ENCODE peak calls at places on chromosomes 12 and 14, in six cellular contexts. One of them, this sample, is unnamed.

GRCh38 chr14:33402604-33403003 is 463.9 kb downstream of the NPAS3 start:
- ATAC-seq in Right ventricle myocardium inferior: peak
- ATAC-seq in upper lobe of right lung: peak
- ATAC-seq in pancreas: no peak
- ATAC-seq in heart left ventricle: peak
- ATAC-seq in activated CD4-positive, alpha-beta T cell treated with anti-CD3 and anti-CD28 coated beads for 36 hours: no peak
- ATAC-seq in this sample: no peak

GRCh38 chr14:58944226-58944769 is 244.2 kb upstream of the DAAM1 start:
- ATAC-seq in pancreas: peak
- ATAC-seq in heart left ventricle: no peak
- ATAC-seq in upper lobe of right lung: peak
- ATAC-seq in Right ventricle myocardium inferior: no peak
- ATAC-seq in activated CD4-positive, alpha-beta T cell treated with anti-CD3 and anti-CD28 coated beads for 36 hours: no peak
- ATAC-seq in this sample: no peak

GRCh38 chr12:107236824-107237467 is 143.6 kb upstream of the CRY1 start:
- ATAC-seq in heart left ventricle: no peak
- ATAC-seq in upper lobe of right lung: no peak
- ATAC-seq in activated CD4-positive, alpha-beta T cell treated with anti-CD3 and anti-CD28 coated beads for 36 hours: peak
- ATAC-seq in pancreas: no peak
- ATAC-seq in Right ventricle myocardium inferior: no peak
- ATAC-seq in this sample: no peak

GRCh38 chr12:38771871-38772270 is 133.5 kb downstream of the CPNE8 start:
- ATAC-seq in heart left ventricle: no peak
- ATAC-seq in upper lobe of right lung: peak
- ATAC-seq in activated CD4-positive, alpha-beta T cell treated with anti-CD3 and anti-CD28 coated beads for 36 hours: peak
- ATAC-seq in pancreas: no peak
- ATAC-seq in Right ventricle myocardium inferior: no peak
- ATAC-seq in this sample: no peak

GRCh38 chr14:73170686-73171085 is 34.4 kb downstream of the PSEN1 start:
- ATAC-seq in pancreas: no peak
- ATAC-seq in upper lobe of right lung: no peak
- ATAC-seq in Right ventricle myocardium inferior: no peak
- ATAC-seq in activated CD4-positive, alpha-beta T cell treated with anti-CD3 and anti-CD28 coated beads for 36 hours: no peak
- ATAC-seq in heart left ventricle: no peak
- ATAC-seq in this sample: no peak

GRCh38 chr12:89073027-89073398 is 279.3 kb downstream of the DUSP6 start:
- ATAC-seq in heart left ventricle: no peak
- ATAC-seq in pancreas: peak
- ATAC-seq in upper lobe of right lung: no peak
- ATAC-seq in Right ventricle myocardium inferior: no peak
- ATAC-seq in activated CD4-positive, alpha-beta T cell treated with anti-CD3 and anti-CD28 coated beads for 36 hours: peak
- ATAC-seq in this sample: no peak

GRCh38 chr14:28300356-28300755 is 466.2 kb upstream of the FOXG1 start:
- ATAC-seq in pancreas: no peak
- ATAC-seq in Right ventricle myocardium inferior: no peak
- ATAC-seq in heart left ventricle: no peak
- ATAC-seq in upper lobe of right lung: no peak
- ATAC-seq in activated CD4-positive, alpha-beta T cell treated with anti-CD3 and anti-CD28 coated beads for 36 hours: no peak
- ATAC-seq in this sample: no peak

GRCh38 chr12:591167-591570 is 72.1 kb downstream of the NINJ2 start:
- ATAC-seq in Right ventricle myocardium inferior: peak
- ATAC-seq in activated CD4-positive, alpha-beta T cell treated with anti-CD3 and anti-CD28 coated beads for 36 hours: peak
- ATAC-seq in upper lobe of right lung: peak
- ATAC-seq in pancreas: peak
- ATAC-seq in heart left ventricle: peak
- ATAC-seq in this sample: peak

GRCh38 chr14:91202234-91202974 is 42.1 kb downstream of the GPR68 start:
- ATAC-seq in pancreas: no peak
- ATAC-seq in upper lobe of right lung: peak
- ATAC-seq in activated CD4-positive, alpha-beta T cell treated with anti-CD3 and anti-CD28 coated beads for 36 hours: peak
- ATAC-seq in Right ventricle myocardium inferior: peak
- ATAC-seq in heart left ventricle: peak
- ATAC-seq in this sample: no peak

GRCh38 chr12:48767521-48767920 is 21.4 kb downstream of the ADCY6 start:
- ATAC-seq in activated CD4-positive, alpha-beta T cell treated with anti-CD3 and anti-CD28 coated beads for 36 hours: no peak
- ATAC-seq in heart left ventricle: no peak
- ATAC-seq in Right ventricle myocardium inferior: peak
- ATAC-seq in upper lobe of right lung: no peak
- ATAC-seq in pancreas: no peak
- ATAC-seq in this sample: no peak

GRCh38 chr12:89907659-89908058 is 199.0 kb upstream of the ATP2B1 start:
- ATAC-seq in upper lobe of right lung: no peak
- ATAC-seq in pancreas: no peak
- ATAC-seq in heart left ventricle: no peak
- ATAC-seq in Right ventricle myocardium inferior: no peak
- ATAC-seq in activated CD4-positive, alpha-beta T cell treated with anti-CD3 and anti-CD28 coated beads for 36 hours: no peak
- ATAC-seq in this sample: no peak

GRCh38 chr12:47356129-47356622 is 276.4 kb upstream of the AMIGO2 start:
- ATAC-seq in pancreas: peak
- ATAC-seq in heart left ventricle: peak
- ATAC-seq in upper lobe of right lung: peak
- ATAC-seq in activated CD4-positive, alpha-beta T cell treated with anti-CD3 and anti-CD28 coated beads for 36 hours: peak
- ATAC-seq in Right ventricle myocardium inferior: peak
- ATAC-seq in this sample: peak

GRCh38 chr14:74973003-74973614 is 17.7 kb upstream of the PGF start:
- ATAC-seq in activated CD4-positive, alpha-beta T cell treated with anti-CD3 and anti-CD28 coated beads for 36 hours: peak
- ATAC-seq in pancreas: peak
- ATAC-seq in upper lobe of right lung: peak
- ATAC-seq in heart left ventricle: peak
- ATAC-seq in Right ventricle myocardium inferior: peak
- ATAC-seq in this sample: peak

GRCh38 chr12:55946553-55946952 is 15.6 kb downstream of the DGKA start:
- ATAC-seq in pancreas: no peak
- ATAC-seq in Right ventricle myocardium inferior: no peak
- ATAC-seq in heart left ventricle: no peak
- ATAC-seq in activated CD4-positive, alpha-beta T cell treated with anti-CD3 and anti-CD28 coated beads for 36 hours: peak
- ATAC-seq in upper lobe of right lung: no peak
- ATAC-seq in this sample: no peak

GRCh38 chr12:19669793-19670192 is 230.5 kb downstream of the AEBP2 start:
- ATAC-seq in pancreas: no peak
- ATAC-seq in activated CD4-positive, alpha-beta T cell treated with anti-CD3 and anti-CD28 coated beads for 36 hours: no peak
- ATAC-seq in Right ventricle myocardium inferior: no peak
- ATAC-seq in upper lobe of right lung: no peak
- ATAC-seq in heart left ventricle: no peak
- ATAC-seq in this sample: no peak

GRCh38 chr12:124581792-124582424 is 14.5 kb upstream of the NCOR2 start:
- ATAC-seq in Right ventricle myocardium inferior: peak
- ATAC-seq in upper lobe of right lung: peak
- ATAC-seq in activated CD4-positive, alpha-beta T cell treated with anti-CD3 and anti-CD28 coated beads for 36 hours: no peak
- ATAC-seq in heart left ventricle: peak
- ATAC-seq in pancreas: peak
- ATAC-seq in this sample: no peak

GRCh38 chr12:79681008-79681590 is 9.7 kb downstream of the PAWR start:
- ATAC-seq in Right ventricle myocardium inferior: no peak
- ATAC-seq in upper lobe of right lung: peak
- ATAC-seq in pancreas: peak
- ATAC-seq in heart left ventricle: no peak
- ATAC-seq in activated CD4-positive, alpha-beta T cell treated with anti-CD3 and anti-CD28 coated beads for 36 hours: no peak
- ATAC-seq in this sample: no peak

GRCh38 chr12:14317362-14318146 is 47.9 kb upstream of the ATF7IP start:
- ATAC-seq in heart left ventricle: no peak
- ATAC-seq in activated CD4-positive, alpha-beta T cell treated with anti-CD3 and anti-CD28 coated beads for 36 hours: no peak
- ATAC-seq in Right ventricle myocardium inferior: no peak
- ATAC-seq in pancreas: no peak
- ATAC-seq in upper lobe of right lung: no peak
- ATAC-seq in this sample: no peak

GRCh38 chr12:12819752-12820311 is 6.7 kb downstream of the DDX47 start:
- ATAC-seq in activated CD4-positive, alpha-beta T cell treated with anti-CD3 and anti-CD28 coated beads for 36 hours: no peak
- ATAC-seq in upper lobe of right lung: peak
- ATAC-seq in Right ventricle myocardium inferior: no peak
- ATAC-seq in heart left ventricle: peak
- ATAC-seq in pancreas: peak
- ATAC-seq in this sample: no peak

GRCh38 chr14:65997350-65997749 is 488.8 kb upstream of the CCDC196 start:
- ATAC-seq in heart left ventricle: no peak
- ATAC-seq in upper lobe of right lung: no peak
- ATAC-seq in Right ventricle myocardium inferior: no peak
- ATAC-seq in activated CD4-positive, alpha-beta T cell treated with anti-CD3 and anti-CD28 coated beads for 36 hours: no peak
- ATAC-seq in pancreas: no peak
- ATAC-seq in this sample: no peak

GRCh38 chr12:14213542-14213941 is 151.9 kb upstream of the ATF7IP start:
- ATAC-seq in heart left ventricle: no peak
- ATAC-seq in Right ventricle myocardium inferior: no peak
- ATAC-seq in upper lobe of right lung: no peak
- ATAC-seq in activated CD4-positive, alpha-beta T cell treated with anti-CD3 and anti-CD28 coated beads for 36 hours: no peak
- ATAC-seq in pancreas: peak
- ATAC-seq in this sample: no peak

GRCh38 chr12:66272650-66273049 is 29.6 kb upstream of the HELB start:
- ATAC-seq in pancreas: no peak
- ATAC-seq in Right ventricle myocardium inferior: no peak
- ATAC-seq in activated CD4-positive, alpha-beta T cell treated with anti-CD3 and anti-CD28 coated beads for 36 hours: no peak
- ATAC-seq in upper lobe of right lung: no peak
- ATAC-seq in heart left ventricle: no peak
- ATAC-seq in this sample: no peak

GRCh38 chr12:5177731-5178130 is 134.1 kb downstream of the KCNA5 start:
- ATAC-seq in Right ventricle myocardium inferior: no peak
- ATAC-seq in heart left ventricle: no peak
- ATAC-seq in pancreas: no peak
- ATAC-seq in activated CD4-positive, alpha-beta T cell treated with anti-CD3 and anti-CD28 coated beads for 36 hours: no peak
- ATAC-seq in upper lobe of right lung: no peak
- ATAC-seq in this sample: no peak

GRCh38 chr14:93115920-93116675 is at the start of gene ITPK1:
- ATAC-seq in heart left ventricle: no peak
- ATAC-seq in pancreas: peak
- ATAC-seq in Right ventricle myocardium inferior: peak
- ATAC-seq in upper lobe of right lung: peak
- ATAC-seq in activated CD4-positive, alpha-beta T cell treated with anti-CD3 and anti-CD28 coated beads for 36 hours: peak
- ATAC-seq in this sample: peak

GRCh38 chr12:6180300-6181051 is 19.7 kb upstream of the CD9 start:
- ATAC-seq in heart left ventricle: peak
- ATAC-seq in upper lobe of right lung: peak
- ATAC-seq in pancreas: peak
- ATAC-seq in activated CD4-positive, alpha-beta T cell treated with anti-CD3 and anti-CD28 coated beads for 36 hours: no peak
- ATAC-seq in Right ventricle myocardium inferior: peak
- ATAC-seq in this sample: peak

GRCh38 chr12:117236456-117237001 is 46.3 kb upstream of the FBXO21 start:
- ATAC-seq in activated CD4-positive, alpha-beta T cell treated with anti-CD3 and anti-CD28 coated beads for 36 hours: peak
- ATAC-seq in heart left ventricle: peak
- ATAC-seq in pancreas: peak
- ATAC-seq in upper lobe of right lung: peak
- ATAC-seq in Right ventricle myocardium inferior: peak
- ATAC-seq in this sample: no peak

GRCh38 chr12:48716168-48716492 is 377 bp downstream of the CCNT1 start:
- ATAC-seq in heart left ventricle: no peak
- ATAC-seq in activated CD4-positive, alpha-beta T cell treated with anti-CD3 and anti-CD28 coated beads for 36 hours: peak
- ATAC-seq in pancreas: no peak
- ATAC-seq in upper lobe of right lung: peak
- ATAC-seq in Right ventricle myocardium inferior: peak
- ATAC-seq in this sample: no peak

GRCh38 chr12:130347588-130347987 is 9.9 kb downstream of the PIWIL1 start:
- ATAC-seq in heart left ventricle: no peak
- ATAC-seq in upper lobe of right lung: no peak
- ATAC-seq in pancreas: no peak
- ATAC-seq in activated CD4-positive, alpha-beta T cell treated with anti-CD3 and anti-CD28 coated beads for 36 hours: no peak
- ATAC-seq in Right ventricle myocardium inferior: no peak
- ATAC-seq in this sample: no peak

GRCh38 chr12:46910830-46911229 is 85.0 kb upstream of the SLC38A4 start:
- ATAC-seq in upper lobe of right lung: no peak
- ATAC-seq in activated CD4-positive, alpha-beta T cell treated with anti-CD3 and anti-CD28 coated beads for 36 hours: no peak
- ATAC-seq in pancreas: no peak
- ATAC-seq in heart left ventricle: no peak
- ATAC-seq in Right ventricle myocardium inferior: no peak
- ATAC-seq in this sample: no peak

GRCh38 chr14:25358330-25358729 is 308.4 kb upstream of the STXBP6 start:
- ATAC-seq in activated CD4-positive, alpha-beta T cell treated with anti-CD3 and anti-CD28 coated beads for 36 hours: no peak
- ATAC-seq in upper lobe of right lung: no peak
- ATAC-seq in Right ventricle myocardium inferior: no peak
- ATAC-seq in pancreas: no peak
- ATAC-seq in heart left ventricle: no peak
- ATAC-seq in this sample: no peak

GRCh38 chr12:10718279-10718821 is 4.8 kb downstream of the YBX3 start:
- ATAC-seq in activated CD4-positive, alpha-beta T cell treated with anti-CD3 and anti-CD28 coated beads for 36 hours: no peak
- ATAC-seq in heart left ventricle: no peak
- ATAC-seq in Right ventricle myocardium inferior: no peak
- ATAC-seq in pancreas: no peak
- ATAC-seq in upper lobe of right lung: no peak
- ATAC-seq in this sample: no peak

GRCh38 chr12:29427964-29428363 is 47.0 kb upstream of the ERGIC2 start:
- ATAC-seq in upper lobe of right lung: peak
- ATAC-seq in activated CD4-positive, alpha-beta T cell treated with anti-CD3 and anti-CD28 coated beads for 36 hours: peak
- ATAC-seq in heart left ventricle: peak
- ATAC-seq in Right ventricle myocardium inferior: peak
- ATAC-seq in pancreas: peak
- ATAC-seq in this sample: peak

GRCh38 chr12:99063182-99063581 is 418.1 kb downstream of the APAF1 start:
- ATAC-seq in pancreas: no peak
- ATAC-seq in upper lobe of right lung: no peak
- ATAC-seq in heart left ventricle: no peak
- ATAC-seq in Right ventricle myocardium inferior: no peak
- ATAC-seq in activated CD4-positive, alpha-beta T cell treated with anti-CD3 and anti-CD28 coated beads for 36 hours: no peak
- ATAC-seq in this sample: peak

GRCh38 chr12:57504033-57504432 is 16.2 kb downstream of the MARS1 start:
- ATAC-seq in upper lobe of right lung: no peak
- ATAC-seq in activated CD4-positive, alpha-beta T cell treated with anti-CD3 and anti-CD28 coated beads for 36 hours: no peak
- ATAC-seq in heart left ventricle: no peak
- ATAC-seq in pancreas: no peak
- ATAC-seq in Right ventricle myocardium inferior: no peak
- ATAC-seq in this sample: no peak

GRCh38 chr12:50597200-50598195 is 92.7 kb downstream of the DIP2B start:
- ATAC-seq in activated CD4-positive, alpha-beta T cell treated with anti-CD3 and anti-CD28 coated beads for 36 hours: peak
- ATAC-seq in upper lobe of right lung: peak
- ATAC-seq in heart left ventricle: peak
- ATAC-seq in pancreas: peak
- ATAC-seq in Right ventricle myocardium inferior: no peak
- ATAC-seq in this sample: peak

GRCh38 chr12:91912178-91912577 is 233.5 kb downstream of the BTG1 start:
- ATAC-seq in activated CD4-positive, alpha-beta T cell treated with anti-CD3 and anti-CD28 coated beads for 36 hours: no peak
- ATAC-seq in pancreas: no peak
- ATAC-seq in heart left ventricle: no peak
- ATAC-seq in upper lobe of right lung: no peak
- ATAC-seq in Right ventricle myocardium inferior: no peak
- ATAC-seq in this sample: no peak

This sample was measured in stimulated activated memory B cell treated with anti-CD40 and anti-IgM and Interleukin-4, amounts not matched to agents 10 μg/mL and 1 μg/mL and 100 μg/mL, for 72 hours.